ENCODE peak calls at places on chromosome 22, in five cellular contexts. One of them, this sample, is unnamed.

GRCh38 chr22:48714231-48714630 is 1113.4 kb downstream of the BRD1 start:
- DNase-seq in thyroid gland: no peak
- DNase-seq in A549: no peak
- DNase-seq in suprapubic skin: no peak
- DNase-seq in uterus: no peak
- DNase-seq in this sample: no peak

GRCh38 chr22:48947636-48948035 is 880.0 kb downstream of the BRD1 start:
- DNase-seq in thyroid gland: no peak
- DNase-seq in uterus: no peak
- DNase-seq in A549: no peak
- DNase-seq in suprapubic skin: no peak
- DNase-seq in this sample: no peak

GRCh38 chr22:21446128-21446826 is 20.9 kb upstream of the TMEM191C start:
- DNase-seq in thyroid gland: no peak
- DNase-seq in A549: no peak
- DNase-seq in uterus: peak
- DNase-seq in suprapubic skin: peak
- DNase-seq in this sample: peak

GRCh38 chr22:41351011-41351410 is 30.7 kb upstream of the TEF start:
- DNase-seq in uterus: no peak
- DNase-seq in suprapubic skin: no peak
- DNase-seq in thyroid gland: no peak
- DNase-seq in A549: no peak
- DNase-seq in this sample: no peak

GRCh38 chr22:36867695-36868094 is 6.9 kb downstream of the NCF4 start:
- DNase-seq in uterus: no peak
- DNase-seq in suprapubic skin: no peak
- DNase-seq in thyroid gland: no peak
- DNase-seq in A549: no peak
- DNase-seq in this sample: no peak

GRCh38 chr22:25511725-25512124 is 52.8 kb upstream of the GRK3 start:
- DNase-seq in suprapubic skin: no peak
- DNase-seq in thyroid gland: no peak
- DNase-seq in A549: no peak
- DNase-seq in uterus: no peak
- DNase-seq in this sample: no peak

GRCh38 chr22:20655623-20656022 is 118.3 kb upstream of the SERPIND1 start:
- DNase-seq in suprapubic skin: no peak
- DNase-seq in uterus: no peak
- DNase-seq in thyroid gland: no peak
- DNase-seq in A549: no peak
- DNase-seq in this sample: no peak

GRCh38 chr22:26446808-26447515 is 17.9 kb downstream of the ASPHD2 start:
- DNase-seq in A549: no peak
- DNase-seq in uterus: no peak
- DNase-seq in thyroid gland: no peak
- DNase-seq in suprapubic skin: no peak
- DNase-seq in this sample: no peak

GRCh38 chr22:28231423-28231822 is 312.4 kb upstream of the PITPNB start:
- DNase-seq in uterus: no peak
- DNase-seq in A549: no peak
- DNase-seq in thyroid gland: peak
- DNase-seq in suprapubic skin: no peak
- DNase-seq in this sample: no peak

GRCh38 chr22:36411589-36412258 is 24.0 kb upstream of the MYH9 start:
- DNase-seq in suprapubic skin: no peak
- DNase-seq in thyroid gland: peak
- DNase-seq in A549: no peak
- DNase-seq in uterus: no peak
- DNase-seq in this sample: peak

GRCh38 chr22:20016734-20017621 is at the start of gene ARVCF:
- DNase-seq in thyroid gland: peak
- DNase-seq in suprapubic skin: peak
- DNase-seq in A549: peak
- DNase-seq in uterus: peak
- DNase-seq in this sample: peak

GRCh38 chr22:42949159-42949558 is 65.8 kb downstream of the PACSIN2 start:
- DNase-seq in uterus: no peak
- DNase-seq in thyroid gland: no peak
- DNase-seq in suprapubic skin: peak
- DNase-seq in A549: no peak
- DNase-seq in this sample: no peak

GRCh38 chr22:48869788-48870187 is 957.9 kb downstream of the BRD1 start:
- DNase-seq in suprapubic skin: no peak
- DNase-seq in thyroid gland: no peak
- DNase-seq in uterus: no peak
- DNase-seq in A549: no peak
- DNase-seq in this sample: no peak

GRCh38 chr22:49913026-49913425 is 5.2 kb downstream of the ALG12 start:
- DNase-seq in A549: no peak
- DNase-seq in suprapubic skin: no peak
- DNase-seq in thyroid gland: no peak
- DNase-seq in uterus: no peak
- DNase-seq in this sample: no peak

GRCh38 chr22:22348127-22348814 is 103.7 kb downstream of the VPREB1 start:
- DNase-seq in thyroid gland: no peak
- DNase-seq in suprapubic skin: no peak
- DNase-seq in A549: no peak
- DNase-seq in uterus: no peak
- DNase-seq in this sample: no peak

GRCh38 chr22:23007823-23008222 is 62.5 kb upstream of the GNAZ start:
- DNase-seq in thyroid gland: no peak
- DNase-seq in uterus: no peak
- DNase-seq in A549: no peak
- DNase-seq in suprapubic skin: no peak
- DNase-seq in this sample: no peak

GRCh38 chr22:49869091-49869830 is 15.6 kb downstream of the ZBED4 start:
- DNase-seq in suprapubic skin: no peak
- DNase-seq in A549: no peak
- DNase-seq in thyroid gland: no peak
- DNase-seq in uterus: no peak
- DNase-seq in this sample: no peak

GRCh38 chr22:44309137-44309536 is 3.6 kb downstream of the SHISAL1 start:
- DNase-seq in suprapubic skin: no peak
- DNase-seq in A549: peak
- DNase-seq in uterus: peak
- DNase-seq in thyroid gland: no peak
- DNase-seq in this sample: no peak

GRCh38 chr22:41968601-41969000 is 642 bp upstream of the SEPTIN3 start:
- DNase-seq in thyroid gland: no peak
- DNase-seq in uterus: no peak
- DNase-seq in A549: no peak
- DNase-seq in suprapubic skin: no peak
- DNase-seq in this sample: no peak

GRCh38 chr22:24938741-24939341 is 7.7 kb downstream of the LHFPL7 start:
- DNase-seq in A549: peak
- DNase-seq in suprapubic skin: no peak
- DNase-seq in thyroid gland: peak
- DNase-seq in uterus: no peak
- DNase-seq in this sample: peak

GRCh38 chr22:36860821-36861659 is at the start of gene NCF4:
- DNase-seq in thyroid gland: peak
- DNase-seq in uterus: no peak
- DNase-seq in A549: no peak
- DNase-seq in suprapubic skin: no peak
- DNase-seq in this sample: peak

GRCh38 chr22:23166841-23167610 is 13.3 kb upstream of the BCR start:
- DNase-seq in A549: no peak
- DNase-seq in suprapubic skin: no peak
- DNase-seq in thyroid gland: no peak
- DNase-seq in uterus: no peak
- DNase-seq in this sample: no peak

GRCh38 chr22:49103314-49104052 is 724.2 kb downstream of the BRD1 start:
- DNase-seq in suprapubic skin: no peak
- DNase-seq in A549: no peak
- DNase-seq in thyroid gland: no peak
- DNase-seq in uterus: no peak
- DNase-seq in this sample: no peak

GRCh38 chr22:41367039-41367679 is 14.6 kb upstream of the TEF start:
- DNase-seq in A549: peak
- DNase-seq in suprapubic skin: peak
- DNase-seq in uterus: peak
- DNase-seq in thyroid gland: peak
- DNase-seq in this sample: peak

GRCh38 chr22:23216331-23217170 is 36.2 kb downstream of the BCR start:
- DNase-seq in suprapubic skin: no peak
- DNase-seq in uterus: no peak
- DNase-seq in thyroid gland: no peak
- DNase-seq in A549: no peak
- DNase-seq in this sample: no peak

GRCh38 chr22:49367016-49367697 is 460.5 kb downstream of the BRD1 start:
- DNase-seq in uterus: no peak
- DNase-seq in suprapubic skin: no peak
- DNase-seq in thyroid gland: no peak
- DNase-seq in A549: no peak
- DNase-seq in this sample: no peak

GRCh38 chr22:20429254-20430100 is 8.1 kb downstream of the SCARF2 start:
- DNase-seq in uterus: peak
- DNase-seq in A549: no peak
- DNase-seq in suprapubic skin: peak
- DNase-seq in thyroid gland: peak
- DNase-seq in this sample: peak

GRCh38 chr22:32603651-32604540 is 129.3 kb downstream of the FBXO7 start:
- DNase-seq in suprapubic skin: no peak
- DNase-seq in thyroid gland: no peak
- DNase-seq in uterus: peak
- DNase-seq in A549: no peak
- DNase-seq in this sample: no peak
- H3K27ac ChIP-seq in suprapubic skin: peak
- H3K27ac ChIP-seq in thyroid gland: peak
- H3K27ac ChIP-seq in uterus: peak
- H3K27ac ChIP-seq in A549: no peak
- H3K27ac ChIP-seq in this sample: no peak

GRCh38 chr22:30423296-30423958 is 2.1 kb upstream of the MTFP1 start:
- DNase-seq in thyroid gland: peak
- DNase-seq in suprapubic skin: peak
- DNase-seq in A549: no peak
- DNase-seq in uterus: peak
- DNase-seq in this sample: no peak
- TF ChIP-seq POLR2A in thyroid gland: peak
- TF ChIP-seq POLR2A in suprapubic skin: peak
- TF ChIP-seq POLR2A in A549: peak
- TF ChIP-seq POLR2A in uterus: peak
- TF ChIP-seq POLR2A in this sample: peak

GRCh38 chr22:18045794-18046193 is 21.4 kb upstream of the MICAL3 start:
- DNase-seq in thyroid gland: no peak
- DNase-seq in A549: no peak
- DNase-seq in uterus: no peak
- DNase-seq in suprapubic skin: no peak
- DNase-seq in this sample: no peak

GRCh38 chr22:18048441-18048898 is 24.1 kb upstream of the MICAL3 start:
- DNase-seq in suprapubic skin: no peak
- DNase-seq in uterus: no peak
- DNase-seq in thyroid gland: no peak
- DNase-seq in A549: no peak
- DNase-seq in this sample: no peak

GRCh38 chr22:18048041-18048440 is 23.7 kb upstream of the MICAL3 start:
- DNase-seq in suprapubic skin: no peak
- DNase-seq in thyroid gland: no peak
- DNase-seq in uterus: no peak
- DNase-seq in A549: no peak
- DNase-seq in this sample: no peak

GRCh38 chr22:18044548-18045271 is 20.3 kb upstream of the MICAL3 start:
- DNase-seq in A549: no peak
- DNase-seq in uterus: no peak
- DNase-seq in suprapubic skin: no peak
- DNase-seq in thyroid gland: no peak
- DNase-seq in this sample: peak

DNA sequence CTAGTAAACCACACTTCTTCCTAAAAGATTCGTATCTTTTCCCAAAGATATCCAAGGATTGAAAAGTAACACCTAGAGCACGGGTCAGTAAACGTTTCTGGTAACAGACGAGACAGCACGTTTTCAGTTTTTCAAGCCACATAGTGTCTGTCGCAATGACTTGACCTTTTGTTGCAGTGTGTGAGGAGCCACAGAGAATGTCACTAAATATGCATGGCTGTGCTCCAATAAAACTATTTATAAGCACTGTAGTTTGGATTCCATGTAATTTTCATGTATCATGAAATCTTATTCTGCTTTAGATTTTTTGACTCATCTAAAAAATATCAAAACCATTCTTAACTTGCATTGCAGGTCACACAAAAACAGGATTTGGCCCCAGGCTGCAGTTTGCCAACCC is 18.3 kb upstream of the MICAL3 start:
- DNase-seq in thyroid gland: no peak
- DNase-seq in uterus: no peak
- DNase-seq in A549: no peak
- DNase-seq in suprapubic skin: no peak
- DNase-seq in this sample: no peak
- H3K27ac ChIP-seq in thyroid gland: no peak
- H3K27ac ChIP-seq in uterus: no peak
- H3K27ac ChIP-seq in A549: peak
- H3K27ac ChIP-seq in suprapubic skin: no peak
- H3K27ac ChIP-seq in this sample: no peak

GRCh38 chr22:38184788-38185187 is 3.2 kb upstream of the PLA2G6 start:
- DNase-seq in thyroid gland: no peak
- DNase-seq in suprapubic skin: no peak
- DNase-seq in uterus: no peak
- DNase-seq in A549: no peak
- DNase-seq in this sample: no peak

GRCh38 chr22:38177926-38178604 is 3.6 kb downstream of the PLA2G6 start:
- DNase-seq in A549: peak
- DNase-seq in thyroid gland: peak
- DNase-seq in suprapubic skin: no peak
- DNase-seq in uterus: peak
- DNase-seq in this sample: peak

GRCh38 chr22:38177044-38177443 is 4.6 kb downstream of the PLA2G6 start:
- DNase-seq in A549: no peak
- DNase-seq in suprapubic skin: no peak
- DNase-seq in thyroid gland: no peak
- DNase-seq in uterus: no peak
- DNase-seq in this sample: no peak

GRCh38 chr22:38180841-38181452 is 683 bp downstream of the PLA2G6 start:
- DNase-seq in thyroid gland: peak
- DNase-seq in A549: no peak
- DNase-seq in uterus: no peak
- DNase-seq in suprapubic skin: no peak
- DNase-seq in this sample: peak

DNA sequence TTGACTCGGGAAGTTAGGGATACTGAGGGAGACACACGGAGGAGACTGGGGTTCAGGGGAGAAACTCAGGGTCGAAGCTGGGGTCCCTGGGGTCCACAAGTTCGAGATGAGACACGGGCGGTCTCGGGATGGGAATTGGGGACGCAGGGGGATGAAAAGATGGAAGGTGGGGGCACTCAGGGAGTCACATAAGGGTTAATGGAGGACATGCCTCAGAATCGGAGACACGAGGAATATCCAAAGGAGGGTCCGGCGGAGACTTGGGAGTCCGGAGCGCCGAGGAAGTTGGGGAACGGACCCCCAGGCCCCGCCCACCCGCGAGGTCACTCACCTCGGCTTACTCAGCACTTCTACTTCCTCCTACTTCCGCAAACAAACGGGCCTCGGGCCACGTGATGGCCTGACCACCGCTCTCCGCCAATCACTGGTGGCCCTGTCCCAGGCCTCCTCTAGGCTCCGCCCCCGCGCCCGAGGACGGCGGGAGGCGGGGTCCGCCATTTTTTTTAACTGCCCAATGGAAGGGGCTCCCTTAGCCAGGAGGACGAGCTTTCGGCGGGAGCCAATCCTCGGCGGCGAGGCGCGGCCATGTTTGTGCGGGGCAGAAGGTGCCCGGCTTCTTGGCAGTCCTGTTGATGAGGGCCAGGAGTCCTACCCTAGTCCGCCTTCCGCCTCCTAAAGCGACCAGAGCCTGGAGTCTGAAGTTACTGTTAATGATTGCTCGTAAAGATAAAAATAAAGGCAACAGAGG is at the start of gene PLA2G6:
- DNase-seq in uterus: peak
- DNase-seq in thyroid gland: peak
- DNase-seq in suprapubic skin: peak
- DNase-seq in A549: peak
- DNase-seq in this sample: peak
- TF ChIP-seq POLR2A in uterus: peak
- TF ChIP-seq POLR2A in thyroid gland: no peak
- TF ChIP-seq POLR2A in suprapubic skin: no peak
- TF ChIP-seq POLR2A in A549: peak
- TF ChIP-seq POLR2A in this sample: peak